ENCODE peak calls at places on chromosomes 16 and 17, in six cellular contexts. E is esophagus squamous epithelium; Y is ELF-1; A is stimulated activated CD4-positive, alpha-beta T cell treated with anti-CD3 and anti-CD28 coated beads, Interleukin-12 subunit alpha, Interleukin-12 subunit beta, amount 100 ng/mL, for 4 hours; M is renal cortical epithelial cell; V is body of pancreas. Q is an unnamed sample.

GRCh38 chr17:68248199-68248825 is 469 bp downstream of the AMZ2 start:
- DNase-seq in V (peak; percentile 57), M (peak; percentile 23), Y (no peak), A (no peak), E (no peak), Q (peak; percentile 60)

GRCh38 chr16:554640-555413 is 5.4 kb upstream of the PRR35 start:
- DNase-seq in E (no peak), A (no peak), V (no peak), M (no peak), Y (no peak), Q (no peak)

GRCh38 chr17:72262748-72263147 is 141.9 kb downstream of the SOX9 start:
- DNase-seq in A (no peak), E (no peak), M (no peak), Y (no peak), V (no peak), Q (no peak)

GRCh38 chr17:79417589-79417988 is 193.3 kb downstream of the RBFOX3 start:
- DNase-seq in A (no peak), M (no peak), E (no peak), V (no peak), Y (no peak), Q (no peak)

GRCh38 chr17:67390646-67391480 is 13.8 kb downstream of the PITPNC1 start:
- DNase-seq in A (peak; percentile 43), Y (no peak), E (no peak), M (peak; percentile 98), V (peak; percentile 83), Q (peak; percentile 49)

GRCh38 chr17:42118545-42118944 is 2.6 kb downstream of the KAT2A start:
- DNase-seq in A (peak; percentile 38), E (no peak), Y (peak; percentile 24), V (peak; percentile 66), M (peak; percentile 33), Q (peak; percentile 48)

GRCh38 chr17:72121164-72122001 is 563 bp downstream of the SOX9 start:
- DNase-seq in V (peak; percentile 65), M (peak; percentile 26), E (no peak), Y (peak; percentile 54), A (no peak), Q (peak; percentile 62)

GRCh38 chr16:50567651-50568050 is 19.5 kb downstream of the NKD1 start:
- DNase-seq in V (no peak), E (no peak), A (no peak), M (no peak), Y (no peak), Q (no peak)

GRCh38 chr17:74089869-74090464 is 113.5 kb upstream of the RPL38 start:
- DNase-seq in E (no peak), A (peak; percentile 34), Y (peak; percentile 91), M (peak; percentile 9), V (peak; percentile 23), Q (peak; percentile 61)

GRCh38 chr16:102060-102855 is 24.2 kb downstream of the MPG start:
- DNase-seq in A (no peak), E (no peak), Y (no peak), V (peak; percentile 28), M (peak; percentile 59), Q (no peak)

GRCh38 chr17:41959336-41960095 is 7.1 kb upstream of the CNP start:
- DNase-seq in V (peak; percentile 64), Y (peak; percentile 92), A (no peak), E (no peak), M (peak; percentile 64), Q (peak; percentile 56)

GRCh38 chr17:38444151-38444550 is 15.9 kb downstream of the ARHGAP23 start:
- DNase-seq in M (peak; percentile 31), A (peak; percentile 60), Y (peak; percentile 82), V (peak; percentile 72), E (no peak), Q (peak; percentile 69)

GRCh38 chr17:36544049-36544319 is 735 bp upstream of the GGNBP2 start:
- DNase-seq in V (peak; percentile 42), M (peak; percentile 64), E (no peak), Y (peak; percentile 70), A (no peak), Q (peak; percentile 62)

GRCh38 chr16:51666074-51666473 is 515.0 kb upstream of the SALL1 start:
- DNase-seq in V (no peak), M (peak; percentile 5), A (no peak), E (no peak), Y (no peak), Q (no peak)

GRCh38 chr16:29815032-29815721 is 775 bp upstream of the PAGR1 start:
- DNase-seq in A (peak; percentile 57), V (peak; percentile 38), E (no peak), Y (peak; percentile 55), M (no peak), Q (peak; percentile 65)

GRCh38 chr16:17563340-17563739 is 92.6 kb upstream of the XYLT1 start:
- DNase-seq in Y (no peak), A (no peak), M (no peak), V (no peak), E (no peak), Q (no peak)

GRCh38 chr16:11097782-11098167 is 153.4 kb downstream of the CLEC16A start:
- DNase-seq in E (no peak), V (no peak), A (no peak), Y (no peak), M (no peak), Q (no peak)

GRCh38 chr17:63356275-63356905 is 89.7 kb downstream of the CYB561 start:
- DNase-seq in V (no peak), E (no peak), Y (no peak), M (peak; percentile 47), A (no peak), Q (no peak)

GRCh38 chr16:4093495-4094137 is 22.6 kb downstream of the ADCY9 start:
- DNase-seq in Y (no peak), A (no peak), E (no peak), V (no peak), M (no peak), Q (no peak)

GRCh38 chr16:29962344-29962994 is 590 bp downstream of the TMEM219 start:
- DNase-seq in M (peak; percentile 29), E (no peak), A (no peak), V (no peak), Y (peak; percentile 12), Q (no peak)

GRCh38 chr17:2138768-2139167 is 83.9 kb downstream of the HIC1 start:
- DNase-seq in V (peak; percentile 12), Y (no peak), E (no peak), A (no peak), M (peak; percentile 61), Q (no peak)

GRCh38 chr16:11478431-11479119 is 108.1 kb downstream of the LITAF start:
- DNase-seq in V (no peak), A (no peak), E (no peak), M (no peak), Y (no peak), Q (no peak)

GRCh38 chr16:13923703-13924298 is 3.8 kb downstream of the ERCC4 start:
- DNase-seq in A (no peak), Y (no peak), V (no peak), M (peak; percentile 75), E (no peak), Q (peak; percentile 49)

GRCh38 chr16:89600956-89601355 is 12.5 kb upstream of the DPEP1 start:
- DNase-seq in A (no peak), V (no peak), E (no peak), Y (no peak), M (no peak), Q (no peak)

GRCh38 chr17:75270218-75270965 is 639 bp downstream of the MIF4GD start:
- DNase-seq in E (no peak), A (peak; percentile 58), Y (peak; percentile 83), M (peak; percentile 74), V (peak; percentile 83), Q (peak; percentile 73)

GRCh38 chr17:79833110-79833450 is 6.2 kb downstream of the CBX4 start:
- DNase-seq in V (no peak), A (no peak), E (no peak), Y (peak; percentile 27), M (no peak), Q (no peak)